ENCODE peak calls at places on chromosomes 16 and 17, in ten cellular contexts. J, B, P, M, W, N, D, V, Q and G are unnamed samples.

GRCh38 chr17:66272699-66273390 is 29.6 kb upstream of the PRKCA start:
- DNase-seq in J (no peak), B (peak), P (no peak), M (no peak), W (peak), N (no peak), D (no peak), V (peak), Q (no peak), G (no peak)

GRCh38 chr16:3017262-3017805 is 649 bp downstream of the CLDN6 start:
- DNase-seq in J (no peak), B (no peak), P (no peak), M (no peak), W (no peak), N (no peak), D (no peak), V (no peak), Q (no peak), G (no peak)

GRCh38 chr17:9472541-9472940 is 103.1 kb downstream of the STX8 start:
- DNase-seq in J (no peak), B (no peak), P (no peak), M (no peak), W (peak), N (no peak), D (no peak), V (no peak), Q (no peak), G (no peak)

GRCh38 chr17:83155128-83156081 is 76.0 kb downstream of the METRNL start:
- DNase-seq in J (no peak), B (no peak), P (no peak), M (no peak), W (no peak), N (peak), D (no peak), V (peak), Q (no peak), G (no peak)

GRCh38 chr16:80618862-80619648 is 78.3 kb downstream of the DYNLRB2 start:
- DNase-seq in J (no peak), B (no peak), P (no peak), M (no peak), W (no peak), N (no peak), D (no peak), V (no peak), Q (no peak), G (no peak)

GRCh38 chr16:314351-314750 is 31.4 kb downstream of the PDIA2 start:
- DNase-seq in J (no peak), B (no peak), P (no peak), M (no peak), W (no peak), N (no peak), D (no peak), V (no peak), Q (no peak), G (no peak)

GRCh38 chr16:52494145-52494544 is 52.8 kb downstream of the TOX3 start:
- DNase-seq in J (no peak), B (no peak), P (no peak), M (no peak), W (no peak), N (no peak), D (no peak), V (no peak), Q (no peak), G (no peak)

GRCh38 chr17:82354804-82355308 is 4.2 kb upstream of the TEX19 start:
- DNase-seq in J (no peak), B (no peak), P (no peak), M (no peak), W (no peak), N (no peak), D (no peak), V (no peak), Q (no peak), G (no peak)

GRCh38 chr17:76166168-76166567 is 25.1 kb upstream of the FOXJ1 start:
- DNase-seq in J (no peak), B (no peak), P (no peak), M (no peak), W (no peak), N (no peak), D (no peak), V (no peak), Q (no peak), G (no peak)

GRCh38 chr17:49197346-49197998 is 12.9 kb downstream of the GNGT2 start:
- DNase-seq in J (no peak), B (peak), P (no peak), M (no peak), W (no peak), N (no peak), D (no peak), V (no peak), Q (no peak), G (no peak)

GRCh38 chr17:17567631-17568030 is 23.9 kb downstream of the PEMT start:
- DNase-seq in J (no peak), B (no peak), P (no peak), M (no peak), W (peak), N (peak), D (no peak), V (no peak), Q (no peak), G (no peak)

GRCh38 chr17:75776399-75777242 is 8.0 kb upstream of the UNK start:
- DNase-seq in J (no peak), B (no peak), P (peak), M (no peak), W (no peak), N (no peak), D (no peak), V (no peak), Q (no peak), G (peak)

GRCh38 chr17:48728232-48729231 is at the start of gene HOXB13:
- DNase-seq in J (peak), B (peak), P (peak), M (peak), W (no peak), N (no peak), D (no peak), V (no peak), Q (no peak), G (peak)

GRCh38 chr17:37743875-37744632 is 805 bp downstream of the HNF1B start:
- DNase-seq in J (peak), B (no peak), P (peak), M (no peak), W (no peak), N (no peak), D (peak), V (no peak), Q (no peak), G (peak)

GRCh38 chr17:80100035-80100323 is 1.4 kb upstream of the GAA start:
- DNase-seq in J (no peak), B (no peak), P (no peak), M (no peak), W (no peak), N (no peak), D (no peak), V (no peak), Q (no peak), G (no peak)

GRCh38 chr16:50967827-50968612 is 183.1 kb downstream of the SALL1 start:
- DNase-seq in J (no peak), B (no peak), P (no peak), M (no peak), W (no peak), N (no peak), D (no peak), V (no peak), Q (no peak), G (no peak)

GRCh38 chr17:78885956-78886355 is 17.0 kb downstream of the CEP295NL start:
- DNase-seq in J (no peak), B (peak), P (no peak), M (no peak), W (no peak), N (no peak), D (no peak), V (no peak), Q (no peak), G (no peak)

GRCh38 chr16:57591086-57591869 is 37.2 kb upstream of the ADGRG1 start:
- DNase-seq in J (peak), B (peak), P (peak), M (peak), W (peak), N (peak), D (peak), V (peak), Q (peak), G (peak)

GRCh38 chr17:50626037-50626574 is 8.6 kb upstream of the ABCC3 start:
- DNase-seq in J (peak), B (peak), P (peak), M (peak), W (peak), N (no peak), D (peak), V (no peak), Q (peak), G (peak)

GRCh38 chr16:85200471-85201278 is 88.4 kb upstream of the CIBAR2 start:
- DNase-seq in J (no peak), B (no peak), P (no peak), M (no peak), W (peak), N (no peak), D (no peak), V (no peak), Q (no peak), G (no peak)

GRCh38 chr16:73040136-73040535 is 7.8 kb downstream of the ZFHX3 start:
- DNase-seq in J (no peak), B (no peak), P (no peak), M (no peak), W (no peak), N (no peak), D (peak), V (no peak), Q (no peak), G (peak)

GRCh38 chr16:11133344-11133921 is 122.6 kb downstream of the SOCS1 start:
- DNase-seq in J (no peak), B (peak), P (no peak), M (no peak), W (peak), N (peak), D (no peak), V (peak), Q (no peak), G (peak)

GRCh38 chr17:59353936-59354755 is 22.7 kb downstream of the YPEL2 start:
- DNase-seq in J (no peak), B (no peak), P (no peak), M (no peak), W (no peak), N (no peak), D (no peak), V (no peak), Q (no peak), G (peak)

GRCh38 chr17:3911271-3912053 is 4.8 kb downstream of the P2RX1 start:
- DNase-seq in J (peak), B (no peak), P (peak), M (peak), W (no peak), N (no peak), D (no peak), V (no peak), Q (peak), G (peak)

GRCh38 chr16:86252596-86252995 is 257.7 kb upstream of the FOXF1 start:
- DNase-seq in J (no peak), B (no peak), P (no peak), M (no peak), W (no peak), N (no peak), D (peak), V (no peak), Q (no peak), G (peak)

GRCh38 chr17:47810200-47810821 is 11.3 kb downstream of the OSBPL7 start:
- DNase-seq in J (no peak), B (peak), P (no peak), M (no peak), W (peak), N (peak), D (peak), V (peak), Q (peak), G (peak)

GRCh38 chr16:73503093-73503492 is 455.2 kb upstream of the ZFHX3 start:
- DNase-seq in J (no peak), B (no peak), P (no peak), M (no peak), W (no peak), N (no peak), D (no peak), V (no peak), Q (no peak), G (no peak)

GRCh38 chr17:78526231-78527025 is 50.8 kb downstream of the DNAH17 start:
- DNase-seq in J (no peak), B (no peak), P (no peak), M (no peak), W (no peak), N (no peak), D (no peak), V (no peak), Q (no peak), G (no peak)

GRCh38 chr17:42055496-42055895 is 5.1 kb upstream of the C17orf113 start:
- DNase-seq in J (no peak), B (no peak), P (no peak), M (no peak), W (peak), N (no peak), D (no peak), V (no peak), Q (no peak), G (no peak)

GRCh38 chr17:72592242-72592966 is 471.6 kb downstream of the SOX9 start:
- DNase-seq in J (no peak), B (peak), P (no peak), M (peak), W (no peak), N (no peak), D (peak), V (no peak), Q (no peak), G (peak)

GRCh38 chr17:40952675-40953074 is 14.1 kb downstream of the KRT39 start:
- DNase-seq in J (no peak), B (peak), P (no peak), M (no peak), W (no peak), N (no peak), D (no peak), V (peak), Q (no peak), G (no peak)

GRCh38 chr16:52561910-52562741 is 15.2 kb upstream of the TOX3 start:
- DNase-seq in J (no peak), B (no peak), P (no peak), M (no peak), W (no peak), N (no peak), D (no peak), V (no peak), Q (no peak), G (no peak)

GRCh38 chr17:80650751-80651173 is 106.1 kb downstream of the RPTOR start:
- DNase-seq in J (no peak), B (no peak), P (no peak), M (no peak), W (no peak), N (no peak), D (no peak), V (no peak), Q (no peak), G (no peak)

GRCh38 chr17:78113804-78114785 is 14.5 kb downstream of the TMC6 start:
- DNase-seq in J (no peak), B (no peak), P (peak), M (no peak), W (no peak), N (no peak), D (no peak), V (no peak), Q (no peak), G (no peak)